ENCODE peak calls at places on chromosomes 7 and 10, in ten cellular contexts. D, G, U, V, A, R, P, F, W and M are unnamed samples.

GRCh38 chr10:70849582-70850016 is 33.9 kb downstream of the SGPL1 start:
- DNase-seq in F (no peak), W (no peak), U (no peak), R (no peak), P (no peak), V (no peak), A (no peak), G (no peak), D (no peak), M (no peak)

GRCh38 chr10:12073526-12073925 is 4.8 kb downstream of the DHTKD1 start:
- DNase-seq in U (no peak), G (no peak), V (no peak), W (no peak), D (no peak), F (no peak), R (no peak), A (no peak), P (no peak), M (no peak)

GRCh38 chr10:634256-634655 is 55.2 kb downstream of the DIP2C start:
- DNase-seq in V (no peak), R (no peak), W (no peak), U (no peak), D (no peak), P (no peak), F (no peak), G (no peak), A (no peak), M (peak; percentile 66)

GRCh38 chr10:63922714-63923317 is 401.6 kb downstream of the REEP3 start:
- DNase-seq in R (no peak), F (no peak), A (no peak), V (no peak), D (no peak), G (no peak), U (no peak), P (no peak), W (no peak), M (no peak)

GRCh38 chr7:77696057-77696642 is at the start of gene RSBN1L:
- DNase-seq in F (peak; percentile 99), P (peak; percentile 99), A (peak; percentile 99), W (peak; percentile 99), V (peak; percentile 99), U (peak; percentile 70), R (peak; percentile 87), G (peak; percentile 99), D (peak; percentile 92), M (peak; percentile 99)

GRCh38 chr7:113799896-113800295 is 118.9 kb downstream of the PPP1R3A start:
- DNase-seq in P (no peak), W (no peak), G (no peak), V (no peak), A (no peak), R (no peak), D (no peak), U (no peak), F (no peak), M (no peak)

GRCh38 chr10:130924138-130924819 is 387.2 kb downstream of the TCERG1L start:
- DNase-seq in P (no peak), G (no peak), V (no peak), U (no peak), D (no peak), R (no peak), F (peak; percentile 72), A (no peak), W (no peak), M (no peak)

GRCh38 chr10:13099144-13099665 is 758 bp upstream of the OPTN start:
- DNase-seq in V (peak; percentile 26), W (peak; percentile 28), R (no peak), A (peak; percentile 30), P (no peak), D (peak; percentile 54), U (no peak), F (peak; percentile 93), G (peak; percentile 74), M (peak; percentile 77)

GRCh38 chr10:71007516-71007915 is 119.2 kb upstream of the PCBD1 start:
- DNase-seq in D (no peak), R (no peak), U (no peak), F (no peak), G (no peak), A (no peak), P (no peak), V (no peak), W (no peak), M (no peak)

GRCh38 chr7:130733866-130734524 is at the start of gene KLF14:
- DNase-seq in G (peak; percentile 88), P (no peak), D (peak; percentile 10), F (peak; percentile 55), A (no peak), R (no peak), U (no peak), V (no peak), W (no peak), M (no peak)

GRCh38 chr10:71333154-71333887 is 14.3 kb downstream of the SLC29A3 start:
- DNase-seq in A (peak; percentile 53), G (no peak), R (peak; percentile 38), U (no peak), D (no peak), V (no peak), F (no peak), W (peak; percentile 57), P (no peak), M (no peak)

GRCh38 chr7:2462731-2463130 is 13.5 kb downstream of the GRIFIN start:
- DNase-seq in U (no peak), W (no peak), D (no peak), A (no peak), R (no peak), P (no peak), V (no peak), F (no peak), G (no peak), M (no peak)

GRCh38 chr7:106071356-106071998 is 40.6 kb downstream of the SYPL1 start:
- DNase-seq in D (no peak), A (peak; percentile 66), R (peak; percentile 54), V (peak; percentile 61), W (peak; percentile 77), P (peak; percentile 71), G (peak; percentile 49), F (no peak), U (peak; percentile 94), M (no peak)

GRCh38 chr10:109203616-109204375 is 719.5 kb downstream of the XPNPEP1 start:
- DNase-seq in F (no peak), V (no peak), A (no peak), R (no peak), W (no peak), P (no peak), U (no peak), D (no peak), G (peak; percentile 11), M (no peak)

GRCh38 chr10:103584216-103585010 is 90.9 kb downstream of the NEURL1 start:
- DNase-seq in F (peak; percentile 69), G (no peak), P (no peak), D (no peak), W (no peak), V (no peak), U (no peak), A (no peak), R (peak; percentile 50), M (no peak)
- H3K4me3 ChIP-seq in F (peak overlapping the region; percentile 47), G (no peak overlapping the region), P (peak overlapping the region; percentile 44), D (no peak overlapping the region), W (peak overlapping the region; percentile 51), V (peak overlapping the region; percentile 33), U (no peak overlapping the region), A (peak overlapping the region; percentile 47), R (peak overlapping the region; percentile 43), M (peak overlapping the region; percentile 37)

DNA sequence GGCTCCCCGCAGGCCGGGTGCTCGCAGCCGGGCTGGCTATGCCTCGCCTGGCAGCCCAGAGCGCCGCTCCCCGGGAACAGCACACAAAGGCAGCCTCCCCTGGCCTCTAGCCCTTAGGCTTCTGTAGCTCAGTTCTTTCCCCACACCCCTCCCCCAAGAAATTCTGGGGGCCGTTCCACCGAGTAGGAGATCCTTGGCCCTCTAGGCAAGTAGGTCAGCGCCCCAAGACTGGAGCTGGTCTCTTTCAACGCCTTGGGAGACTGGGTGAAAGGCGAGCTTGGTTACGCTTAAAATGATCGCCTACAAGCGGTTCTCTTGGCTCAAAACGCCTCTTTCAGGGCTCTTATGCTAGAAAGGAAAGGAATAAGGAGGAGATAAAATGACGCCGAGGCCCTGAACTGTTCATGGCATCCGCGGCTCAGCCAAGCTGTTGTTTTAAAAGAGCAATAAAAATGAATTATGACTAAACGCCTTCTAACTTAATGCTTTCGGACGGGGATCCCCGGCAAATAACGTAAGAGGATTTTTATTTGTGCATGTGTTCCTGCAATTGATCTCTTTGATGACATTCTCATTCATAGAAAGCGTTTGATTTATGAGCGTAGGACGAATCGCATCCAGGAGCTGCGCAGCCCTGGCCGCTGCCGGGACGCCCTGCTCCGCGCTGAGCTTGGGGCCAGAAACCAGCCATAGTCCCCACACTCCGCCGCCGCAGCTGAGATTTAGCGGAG is 2.9 kb upstream of the HOXA1 start:
- DNase-seq in A (no peak), F (peak; percentile 64), V (no peak), P (no peak), R (no peak), U (no peak), W (no peak), G (no peak), D (no peak), M (peak; percentile 86)
- TF ChIP-seq POLR2AphosphoS5 in A (peak; percentile 39), F (no peak), V (peak; percentile 77), P (peak; percentile 51), R (no peak), U (no peak), W (peak; percentile 44), G (no peak), D (no peak), M (peak; percentile 62)

DNA sequence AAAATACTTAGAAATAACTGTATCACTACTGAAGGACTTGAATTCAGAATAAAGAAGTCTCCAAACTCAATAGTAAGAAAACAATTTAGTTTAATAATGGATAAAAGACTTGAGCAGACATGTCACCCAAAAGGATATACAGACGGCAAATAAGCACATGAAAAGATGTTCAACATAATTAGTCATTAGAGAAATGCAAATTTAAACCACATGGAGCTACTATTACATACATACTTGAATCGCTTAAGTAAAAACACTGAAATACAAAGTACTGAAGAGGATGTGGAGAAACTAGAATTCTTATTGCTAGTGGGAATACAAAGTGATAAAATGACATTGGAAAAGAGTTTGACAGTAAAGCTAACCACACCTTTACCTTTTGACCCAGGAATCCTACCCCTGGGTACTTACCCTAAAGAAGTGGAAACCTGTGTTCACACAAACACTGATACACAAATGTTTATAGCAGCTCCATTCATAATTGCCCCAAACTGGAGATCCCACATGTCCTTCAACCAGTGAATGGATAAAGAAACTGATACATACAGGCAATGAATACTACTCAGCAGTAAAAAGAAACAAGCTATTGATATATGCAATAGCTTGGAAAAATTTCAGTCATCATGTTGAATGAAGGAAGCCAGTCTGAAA is 54.3 kb upstream of the NFKB2 start:
- DNase-seq in V (no peak), A (no peak), W (no peak), G (no peak), U (no peak), P (no peak), F (no peak), R (no peak), D (no peak), M (no peak)
- H3K27ac ChIP-seq in V (no peak overlapping the region), A (no peak overlapping the region), W (no peak overlapping the region), G (peak overlapping the region; percentile 73), U (no peak overlapping the region), P (no peak overlapping the region), F (no peak overlapping the region), R (no peak overlapping the region), D (no peak overlapping the region), M (no peak overlapping the region)

DNA sequence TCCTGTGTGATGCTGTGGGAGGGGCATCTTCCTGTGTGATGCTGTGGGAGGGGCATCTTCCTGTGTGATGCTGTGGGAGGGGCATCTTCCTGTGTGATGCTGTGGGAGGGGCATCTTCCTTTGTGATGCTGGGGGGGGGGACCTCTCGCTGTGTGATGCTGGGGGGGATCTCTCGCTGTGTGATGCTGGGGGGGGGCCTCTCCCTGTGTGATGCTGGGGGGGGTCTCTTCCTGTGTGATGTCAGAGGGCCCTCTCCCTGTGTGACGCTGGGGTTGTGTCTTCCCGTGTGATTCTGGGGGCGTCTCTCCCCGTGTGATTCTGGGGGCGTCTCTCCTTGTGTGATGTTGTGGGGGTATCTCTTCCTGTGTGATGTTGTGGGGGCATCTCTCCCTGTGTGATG is 27.9 kb upstream of the DPYSL4 start:
- DNase-seq in V (no peak), G (peak; percentile 71), W (no peak), P (no peak), D (no peak), U (no peak), A (no peak), R (no peak), F (peak; percentile 38), M (no peak)
- H3K4me3 ChIP-seq in V (no peak overlapping the region), G (no peak overlapping the region), W (no peak overlapping the region), P (no peak overlapping the region), D (no peak overlapping the region), U (no peak overlapping the region), A (no peak overlapping the region), R (no peak overlapping the region), F (no peak overlapping the region), M (no peak overlapping the region)